ENCODE peak calls at places on chromosome 21, in five cellular contexts. I is IMR-90, X is K562, W is suprapubic skin, V is sigmoid colon. E is an unnamed sample.

GRCh38 chr21:15000076-15000475 is 64.7 kb downstream of the NRIP1 start:
- DNase-seq in I (peak), X (no peak), W (no peak), V (no peak), E (no peak)

GRCh38 chr21:38843806-38844479 is 38.2 kb downstream of the ETS2 start:
- DNase-seq in I (peak), V (no peak), X (no peak), W (no peak), E (no peak)

GRCh38 chr21:46538262-46538661 is 66.6 kb downstream of the S100B start:
- DNase-seq in I (no peak), W (no peak), X (no peak), V (peak), E (no peak)

GRCh38 chr21:20308586-20308985 is 689.6 kb upstream of the NCAM2 start:
- DNase-seq in X (no peak), V (no peak), I (no peak), W (no peak), E (no peak)

GRCh38 chr21:39650801-39651200 is 38.1 kb downstream of the B3GALT5 start:
- DNase-seq in I (no peak), V (no peak), W (no peak), X (no peak), E (no peak)

GRCh38 chr21:35922618-35923017 is 137.7 kb downstream of the SETD4 start:
- DNase-seq in X (no peak), I (peak), W (no peak), V (no peak), E (no peak)

GRCh38 chr21:18451679-18452078 is 48.1 kb upstream of the TMPRSS15 start:
- DNase-seq in V (no peak), I (no peak), X (no peak), W (no peak), E (no peak)

GRCh38 chr21:36104306-36105300 is 30.3 kb upstream of the CBR3 start:
- DNase-seq in V (no peak), I (peak), X (no peak), W (no peak), E (no peak)

GRCh38 chr21:35367558-35367957 is 318.5 kb upstream of the RUNX1 start:
- DNase-seq in V (no peak), I (no peak), W (no peak), X (no peak), E (no peak)

GRCh38 chr21:16713331-16714114 is 799.3 kb upstream of the CXADR start:
- DNase-seq in X (no peak), W (no peak), I (peak), V (no peak), E (no peak)

GRCh38 chr21:26385721-26386120 is 187.4 kb downstream of the CYYR1 start:
- DNase-seq in I (no peak), X (no peak), V (no peak), W (no peak), E (no peak)

GRCh38 chr21:26449161-26449560 is 123.9 kb downstream of the CYYR1 start:
- DNase-seq in I (peak), W (no peak), X (no peak), V (no peak), E (no peak)

GRCh38 chr21:35120631-35121180 is 71.6 kb upstream of the RUNX1 start:
- DNase-seq in V (no peak), X (no peak), W (no peak), I (no peak), E (no peak)

GRCh38 chr21:38853421-38853919 is 47.7 kb downstream of the ETS2 start:
- DNase-seq in V (no peak), X (no peak), I (peak), W (peak), E (peak)

GRCh38 chr21:26100573-26100972 is 70.0 kb downstream of the APP start:
- DNase-seq in X (no peak), V (no peak), I (no peak), W (no peak), E (no peak)

GRCh38 chr21:28554660-28555475 is 437.8 kb downstream of the LTN1 start:
- DNase-seq in X (no peak), W (no peak), I (peak), V (no peak), E (no peak)

GRCh38 chr21:18144341-18144740 is 100.3 kb upstream of the CHODL start:
- DNase-seq in X (no peak), W (no peak), I (no peak), V (no peak), E (no peak)

GRCh38 chr21:14526199-14526598 is 19.9 kb downstream of the SAMSN1 start:
- DNase-seq in W (no peak), V (no peak), I (no peak), X (no peak), E (no peak)

GRCh38 chr21:31310750-31311149 is 33.3 kb downstream of the TIAM1 start:
- DNase-seq in V (no peak), X (no peak), I (peak), W (no peak), E (no peak)

GRCh38 chr21:35995522-35996088 is 64.7 kb downstream of the SETD4 start:
- DNase-seq in V (no peak), W (no peak), X (no peak), I (no peak), E (no peak)

GRCh38 chr21:26810266-26810665 is 34.9 kb downstream of the ADAMTS1 start:
- DNase-seq in X (no peak), V (no peak), W (no peak), I (peak), E (no peak)

GRCh38 chr21:38343691-38344090 is 86.9 kb downstream of the KCNJ15 start:
- DNase-seq in W (no peak), I (peak), X (no peak), V (no peak), E (peak)

GRCh38 chr21:16193758-16194606 is 464.2 kb downstream of the USP25 start:
- DNase-seq in W (peak), I (peak), X (no peak), V (peak), E (peak)

GRCh38 chr21:34836933-34837505 is 168.2 kb downstream of the CLIC6 start:
- DNase-seq in X (no peak), W (no peak), V (no peak), I (no peak), E (no peak)

GRCh38 chr21:39696620-39697019 is 48.4 kb upstream of the IGSF5 start:
- DNase-seq in I (no peak), W (no peak), X (no peak), V (no peak), E (no peak)

DNA sequence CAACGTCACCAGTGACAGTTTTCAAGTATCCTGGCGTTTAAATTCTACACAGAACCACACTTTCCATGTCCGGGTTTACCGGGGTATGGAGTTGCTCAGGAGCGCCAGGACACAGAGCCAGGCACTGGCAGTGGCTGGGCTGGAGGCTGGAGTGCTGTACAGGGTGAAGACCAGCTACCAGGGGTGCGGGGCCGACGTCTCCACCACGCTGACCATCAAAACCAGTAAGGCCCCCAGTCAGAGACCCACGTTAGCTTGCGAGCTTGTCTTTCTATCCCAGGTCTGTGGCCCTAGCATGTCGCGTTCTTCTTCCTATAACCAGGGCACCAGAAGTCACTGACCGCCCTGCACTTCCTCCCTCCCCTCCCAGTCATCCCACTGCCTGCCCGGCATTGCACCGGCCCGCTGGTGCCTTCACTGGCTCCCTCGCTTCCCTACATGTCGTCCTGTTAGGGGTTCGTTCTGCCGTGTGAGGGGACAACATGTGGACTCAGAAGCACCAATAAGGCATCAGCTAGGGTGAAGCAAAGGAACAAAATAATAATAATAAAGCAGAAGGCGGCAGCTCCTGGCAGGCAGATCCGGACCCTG is 27.9 kb downstream of the UMODL1 start:
- DNase-seq in X (no peak), W (no peak), I (no peak), V (no peak), E (no peak)
- TF ChIP-seq POLR2A in X (no peak), W (no peak), I (no peak), V (no peak), E (no peak)

GRCh38 chr21:43816611-43817071 is 27.3 kb downstream of the RRP1 start:
- DNase-seq in V (no peak), W (no peak), I (no peak), X (no peak), E (no peak)

GRCh38 chr21:43820466-43820865 is 31.1 kb downstream of the RRP1 start:
- DNase-seq in I (no peak), W (peak), X (no peak), V (peak), E (no peak)

GRCh38 chr21:43819511-43820405 is 30.4 kb downstream of the RRP1 start:
- DNase-seq in I (no peak), V (peak), X (no peak), W (peak), E (peak)

GRCh38 chr21:43817157-43818086 is 28.0 kb downstream of the RRP1 start:
- DNase-seq in I (no peak), V (no peak), X (no peak), W (no peak), E (no peak)

GRCh38 chr21:43818685-43819084 is 29.3 kb downstream of the RRP1 start:
- DNase-seq in X (no peak), V (no peak), W (no peak), I (no peak), E (no peak)
- H3K27ac ChIP-seq in X (peak), V (no peak), W (no peak), I (no peak), E (no peak)

DNA sequence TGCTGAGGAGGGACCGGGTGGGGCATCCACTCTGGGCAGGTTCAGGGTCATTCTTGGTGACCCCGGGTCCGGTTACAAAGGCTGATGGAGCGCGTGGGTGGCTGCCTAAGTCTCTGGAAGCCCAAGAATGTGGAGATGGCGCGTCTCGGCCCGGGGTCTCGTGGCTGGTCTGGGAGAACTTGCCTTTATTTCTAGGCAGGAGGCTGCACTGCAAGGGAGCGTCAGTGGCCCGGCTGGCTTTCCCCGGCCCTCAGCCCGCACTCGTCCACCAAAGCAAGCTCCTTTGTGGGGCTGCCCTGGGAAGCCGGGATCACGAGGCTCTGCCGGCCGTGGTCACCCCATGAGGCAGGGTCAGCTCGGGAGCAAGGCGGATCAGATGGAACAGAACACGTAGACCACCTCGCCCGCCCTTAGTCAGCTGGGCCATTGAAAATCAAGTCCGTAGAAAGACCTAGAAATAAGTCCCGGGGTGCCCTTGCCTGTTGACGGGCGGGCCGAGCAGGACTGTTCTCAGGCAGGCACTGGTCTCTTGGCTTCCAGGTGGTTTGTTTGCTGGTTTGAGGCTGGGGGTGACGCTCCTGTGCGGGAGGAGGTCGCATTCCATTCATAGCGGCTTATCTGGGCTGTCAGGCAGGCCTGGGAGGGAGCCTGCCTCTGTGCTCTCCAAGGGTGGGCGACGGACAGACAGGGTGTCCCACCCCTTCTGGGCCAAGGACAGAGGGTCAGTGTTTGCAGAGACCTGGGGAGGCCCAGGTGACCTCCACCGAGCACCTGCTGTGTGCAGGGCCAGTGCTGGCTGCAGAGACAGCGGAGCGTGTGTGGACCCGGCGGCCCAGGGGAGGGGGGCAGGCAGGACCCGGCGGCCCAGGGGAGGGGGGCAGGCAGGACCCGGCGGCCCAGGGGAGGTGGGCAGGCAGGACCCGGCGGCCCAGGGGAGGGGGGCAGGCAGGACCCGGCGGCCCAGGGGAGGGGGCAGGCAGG is 25.8 kb downstream of the COL18A1 start:
- DNase-seq in V (no peak), I (peak), W (no peak), X (peak), E (no peak)
- TF ChIP-seq POLR2A in V (no peak), I (no peak), W (no peak), X (no peak), E (no peak)

GRCh38 chr21:33433425-33434114 is 30.4 kb downstream of the IFNGR2 start:
- DNase-seq in X (no peak), V (no peak), W (no peak), I (no peak), E (no peak)

GRCh38 chr21:33433001-33433400 is 29.8 kb downstream of the IFNGR2 start:
- DNase-seq in X (no peak), I (no peak), V (no peak), W (no peak), E (no peak)

GRCh38 chr21:33432496-33432895 is 29.3 kb downstream of the IFNGR2 start:
- DNase-seq in W (no peak), I (no peak), X (no peak), V (no peak), E (no peak)

GRCh38 chr21:33428669-33429068 is 25.5 kb downstream of the IFNGR2 start:
- DNase-seq in W (no peak), V (no peak), X (no peak), I (no peak), E (no peak)

GRCh38 chr21:33430858-33431257 is 27.6 kb downstream of the IFNGR2 start:
- DNase-seq in W (peak), V (no peak), X (no peak), I (no peak), E (no peak)
- H3K27ac ChIP-seq in W (no peak), V (no peak), X (no peak), I (no peak), E (no peak)

GRCh38 chr21:30129246-30129645 is 37.4 kb downstream of the CLDN17 start:
- DNase-seq in X (no peak), V (no peak), W (no peak), I (no peak), E (no peak)
- TF ChIP-seq POLR2A in X (no peak), V (no peak), W (no peak), I (no peak), E (no peak)

GRCh38 chr21:21851205-21851604 is 853.0 kb downstream of the NCAM2 start:
- DNase-seq in X (no peak), W (no peak), V (no peak), I (no peak), E (no peak)

GRCh38 chr21:21851657-21852056 is 853.4 kb downstream of the NCAM2 start:
- DNase-seq in V (no peak), I (peak), W (no peak), X (no peak), E (no peak)

GRCh38 chr21:21845901-21846396 is 847.7 kb downstream of the NCAM2 start:
- DNase-seq in V (no peak), I (no peak), X (no peak), W (no peak), E (no peak)
- H3K27ac ChIP-seq in V (no peak), I (no peak), X (no peak), W (no peak), E (no peak)

DNA sequence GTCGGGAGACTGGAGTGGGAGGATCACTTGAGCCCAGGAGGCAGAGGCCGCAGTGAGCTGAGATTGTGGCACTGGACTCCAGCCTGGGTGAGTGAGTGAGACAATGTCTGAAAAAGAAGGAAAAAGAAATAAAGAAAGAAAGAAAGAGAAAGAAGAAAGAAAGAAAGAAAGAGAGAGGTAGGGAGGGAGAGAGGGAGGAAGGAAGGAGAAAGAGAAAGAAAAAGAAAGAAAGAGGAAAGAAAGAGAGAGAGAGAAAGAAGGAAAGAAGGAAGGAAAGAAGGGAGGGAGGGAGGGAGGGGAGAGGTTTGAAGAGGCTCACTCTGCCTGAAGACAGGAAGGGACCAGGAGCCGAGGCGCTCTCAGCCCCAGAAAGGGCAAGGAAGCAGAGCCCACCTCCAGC is 4.8 kb upstream of the TCP10L start:
- DNase-seq in X (no peak), V (no peak), I (no peak), W (no peak), E (no peak)
- TF ChIP-seq POLR2A in X (no peak), V (no peak), I (no peak), W (no peak), E (no peak)